ENCODE peak calls at places on chromosomes 1 and 21, in nine cellular contexts. U is astrocyte of the cerebellum, A is BJ, R is left ventricle myocardium inferior, X is HCT116, H is neural progenitor cell, F is cardiac fibroblast, C is astrocyte, O is upper lobe of right lung. K is an unnamed sample.

GRCh38 chr21:33894736-33895288 is 20.8 kb downstream of the ATP5PO start:
- DNase-seq in U (peak), A (peak), R (peak), X (peak), H (peak), F (peak), C (peak), O (peak), K (peak)

GRCh38 chr1:51594716-51595115 is 22.2 kb upstream of the OSBPL9 start:
- DNase-seq in U (no peak), A (no peak), R (no peak), X (no peak), H (no peak), F (no peak), C (no peak), O (no peak), K (no peak)

GRCh38 chr1:207811920-207812720 is 60.3 kb downstream of the CD46 start:
- DNase-seq in U (no peak), A (no peak), R (peak), X (no peak), H (peak), F (no peak), C (no peak), O (peak), K (no peak)

GRCh38 chr21:45492765-45493164 is 49.5 kb downstream of the SLC19A1 start:
- DNase-seq in U (no peak), A (no peak), R (no peak), X (no peak), H (no peak), F (no peak), C (no peak), O (no peak), K (no peak)

GRCh38 chr1:79895573-79895972 is 889.0 kb upstream of the ADGRL4 start:
- DNase-seq in U (no peak), A (no peak), R (no peak), X (no peak), H (no peak), F (no peak), C (no peak), O (no peak), K (no peak)

GRCh38 chr1:154344977-154345837 is 19.9 kb downstream of the ATP8B2 start:
- DNase-seq in U (no peak), A (no peak), R (no peak), X (no peak), H (peak), F (peak), C (no peak), O (peak), K (no peak)

GRCh38 chr1:67611841-67612240 is 73.2 kb upstream of the GADD45A start:
- DNase-seq in U (no peak), A (no peak), R (no peak), X (no peak), H (no peak), F (no peak), C (no peak), O (no peak), K (no peak)

GRCh38 chr1:184806296-184806721 is 51.7 kb upstream of the EDEM3 start:
- DNase-seq in U (no peak), A (no peak), R (no peak), X (no peak), H (no peak), F (no peak), C (no peak), O (no peak), K (no peak)

GRCh38 chr1:14996133-14997050 is 157.2 kb upstream of the TMEM51 start:
- DNase-seq in U (no peak), A (peak), R (no peak), X (peak), H (peak), F (peak), C (peak), O (no peak), K (no peak)

GRCh38 chr21:32386195-32386870 is 6.5 kb downstream of the URB1 start:
- DNase-seq in U (no peak), A (no peak), R (peak), X (no peak), H (no peak), F (peak), C (no peak), O (no peak), K (no peak)

GRCh38 chr1:28199328-28200233 is 23.1 kb upstream of the PTAFR start:
- DNase-seq in U (no peak), A (no peak), R (no peak), X (no peak), H (no peak), F (no peak), C (no peak), O (no peak), K (no peak)

DNA sequence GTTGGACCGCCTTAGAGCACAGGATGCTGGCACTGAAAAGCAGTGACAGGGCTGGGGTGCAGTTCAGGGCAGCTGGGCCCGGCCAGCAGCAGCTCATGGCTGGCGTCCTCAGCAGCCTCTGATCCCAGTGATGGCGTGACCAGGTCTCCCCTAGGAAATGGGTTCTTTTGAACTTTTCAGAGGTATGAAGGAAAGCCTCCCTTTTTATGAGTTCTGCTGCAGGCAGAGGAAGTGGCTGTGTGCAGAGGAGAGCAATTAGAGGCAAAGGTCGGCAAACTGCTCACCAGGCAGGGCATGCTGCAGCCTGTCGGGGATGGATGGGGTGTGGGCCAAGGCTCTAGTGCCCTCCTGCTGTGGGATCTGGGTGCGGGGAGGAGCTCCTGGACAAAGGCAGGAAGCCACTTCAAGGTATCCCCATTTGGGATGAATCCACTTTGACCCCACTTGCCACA is 45.6 kb upstream of the RAB4A start:
- DNase-seq in U (no peak), A (no peak), R (no peak), X (no peak), H (no peak), F (no peak), C (no peak), O (no peak), K (no peak)
- TF ChIP-seq CTCF in U (no peak), A (no peak), R (no peak), X (no peak), H (no peak), F (no peak), C (no peak), O (no peak), K (no peak)

GRCh38 chr1:229287257-229287656 is 16.3 kb downstream of the RAB4A start:
- DNase-seq in U (no peak), A (no peak), R (no peak), X (no peak), H (no peak), F (no peak), C (no peak), O (no peak), K (no peak)

GRCh38 chr1:229286099-229286766 is 15.3 kb downstream of the RAB4A start:
- DNase-seq in U (no peak), A (no peak), R (no peak), X (no peak), H (no peak), F (no peak), C (no peak), O (no peak), K (no peak)

GRCh38 chr1:229284887-229285286 is 14.0 kb downstream of the RAB4A start:
- DNase-seq in U (no peak), A (no peak), R (no peak), X (no peak), H (no peak), F (no peak), C (no peak), O (no peak), K (no peak)

GRCh38 chr1:229285424-229285823 is 14.5 kb downstream of the RAB4A start:
- DNase-seq in U (no peak), A (no peak), R (no peak), X (no peak), H (peak), F (no peak), C (no peak), O (no peak), K (no peak)

DNA sequence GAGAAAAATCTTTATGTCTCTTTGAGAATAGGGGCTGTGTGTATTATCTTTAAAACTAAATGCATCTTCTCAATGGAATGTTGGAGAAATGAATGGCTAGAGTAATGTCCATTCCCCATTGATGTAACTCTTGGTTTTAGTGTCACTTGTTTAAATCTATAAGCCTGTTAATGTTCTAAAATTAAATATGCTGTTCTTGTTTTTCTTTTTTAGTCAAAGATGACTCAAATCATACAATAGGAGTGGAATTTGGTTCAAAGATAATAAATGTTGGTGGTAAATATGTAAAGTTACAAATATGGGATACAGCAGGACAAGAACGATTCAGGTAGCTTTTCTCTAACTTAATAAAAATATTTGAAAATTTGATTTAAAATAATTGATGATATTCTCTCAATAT is 17.6 kb downstream of the RAB4A start:
- DNase-seq in U (no peak), A (no peak), R (no peak), X (no peak), H (no peak), F (no peak), C (no peak), O (no peak), K (no peak)
- H3K4me3 ChIP-seq in U (no peak), A (no peak), R (no peak), X (no peak), H (no peak), F (no peak), C (no peak), O (no peak), K (no peak)

DNA sequence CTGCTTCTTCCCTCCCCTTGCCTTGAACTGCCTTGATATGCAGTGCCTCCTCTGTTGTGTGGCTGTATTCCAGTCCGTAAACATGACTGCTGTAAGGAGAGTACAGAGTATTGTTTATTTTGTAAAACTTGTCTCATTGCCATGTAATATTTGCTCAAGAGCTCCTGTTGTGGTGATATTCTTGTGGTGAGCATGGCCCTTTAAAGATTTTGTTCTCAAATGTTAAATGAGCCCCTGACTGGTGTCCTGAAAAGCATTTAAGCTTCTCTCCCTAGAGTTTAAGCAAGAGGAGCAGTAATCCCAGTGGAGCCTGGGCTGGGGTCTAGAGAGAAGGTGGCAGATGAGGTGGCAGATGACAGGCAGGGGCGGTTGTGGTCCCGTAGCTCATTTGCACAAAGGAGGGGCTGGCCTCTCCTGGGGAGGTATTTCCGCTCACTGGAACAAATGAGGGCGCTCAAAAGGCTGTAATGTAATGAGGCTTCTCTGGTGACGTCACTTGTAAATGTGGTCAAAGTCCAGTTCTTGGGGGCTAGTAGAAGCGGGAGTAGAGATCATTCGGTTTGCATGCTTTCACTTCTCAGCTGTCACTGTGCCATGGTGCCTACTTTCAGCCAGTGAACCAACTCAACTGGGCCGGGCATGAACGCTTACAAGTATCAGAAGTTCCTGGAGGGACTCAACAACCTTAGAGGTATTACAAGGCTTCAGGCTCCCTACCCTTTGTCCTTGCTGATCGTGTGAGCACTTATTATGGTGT is 46.0 kb upstream of the MACF1 start:
- DNase-seq in U (peak), A (no peak), R (no peak), X (no peak), H (peak), F (peak), C (peak), O (no peak), K (no peak)
- TF ChIP-seq CTCF in U (no peak), A (no peak), R (no peak), X (no peak), H (no peak), F (peak), C (no peak), O (peak), K (no peak)

GRCh38 chr1:229411434-229412055 is 22.3 kb downstream of the ACTA1 start:
- DNase-seq in U (no peak), A (no peak), R (no peak), X (no peak), H (no peak), F (no peak), C (no peak), O (no peak), K (no peak)

GRCh38 chr1:229410370-229410691 is 23.6 kb downstream of the ACTA1 start:
- DNase-seq in U (no peak), A (no peak), R (no peak), X (no peak), H (no peak), F (no peak), C (no peak), O (no peak), K (no peak)

GRCh38 chr1:229410692-229411433 is 23.0 kb downstream of the ACTA1 start:
- DNase-seq in U (no peak), A (no peak), R (peak), X (no peak), H (peak), F (peak), C (peak), O (no peak), K (no peak)

GRCh38 chr1:229408458-229409037 is 25.3 kb downstream of the ACTA1 start:
- DNase-seq in U (no peak), A (no peak), R (peak), X (no peak), H (peak), F (no peak), C (no peak), O (no peak), K (no peak)

GRCh38 chr1:229409616-229410369 is 24.1 kb downstream of the ACTA1 start:
- DNase-seq in U (no peak), A (no peak), R (no peak), X (no peak), H (peak), F (no peak), C (no peak), O (no peak), K (no peak)
- H3K4me3 ChIP-seq in U (no peak), A (no peak), R (peak), X (no peak), H (no peak), F (no peak), C (no peak), O (no peak), K (no peak)

DNA sequence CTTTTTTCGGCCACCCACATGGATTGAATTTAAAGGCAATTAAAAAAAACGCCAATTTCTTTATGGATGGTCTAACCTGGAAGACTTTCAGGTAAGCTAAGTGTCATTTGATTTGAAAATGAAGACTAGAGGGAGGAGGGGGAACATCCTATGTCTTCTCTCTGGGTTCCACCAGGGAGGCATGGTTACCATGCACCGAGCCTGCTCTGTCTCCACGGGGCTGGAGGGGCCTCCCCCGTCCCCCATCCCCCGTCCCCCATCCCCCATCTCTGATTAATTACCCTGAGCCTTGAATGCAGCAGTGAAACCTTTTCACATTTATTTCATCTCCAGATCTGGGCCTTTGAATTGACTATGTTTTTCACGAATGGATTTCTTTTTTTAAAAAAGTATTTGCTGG is 135.1 kb downstream of the TLR5 start:
- DNase-seq in U (no peak), A (no peak), R (no peak), X (no peak), H (no peak), F (no peak), C (no peak), O (no peak), K (no peak)
- TF ChIP-seq CTCF in U (no peak), A (no peak), R (no peak), X (no peak), H (no peak), F (no peak), C (no peak), O (no peak), K (no peak)